ENCODE peak calls at places on chromosomes 16 and 17, in nine cellular contexts. K is Calu3; A is HT1080; C is HTR-8/SVneo; J is stimulated activated CD8-positive, alpha-beta memory T cell treated with anti-CD3 and anti-CD28 coated beads, Interleukin-4, amount 100 ng/mL, for 1 hour; Y is NCI-H2081; D is fibroblast of the aortic adventitia; N is stimulated activated CD4-positive, alpha-beta T cell treated with anti-CD3 and anti-CD28 coated beads, Interleukin-1b, Interleukin-23, amount 100 ng/mL, for 24 hours; O is psoas muscle. U is an unnamed sample.

GRCh38 chr17:4208228-4208627 is 55.6 kb downstream of the ANKFY1 start:
- DNase-seq in K (no peak), A (no peak), C (no peak), J (no peak), Y (no peak), D (peak; percentile 77), N (no peak), O (no peak), U (no peak)

GRCh38 chr17:10757067-10757466 is 27.2 kb upstream of the TMEM220 start:
- DNase-seq in K (no peak), A (no peak), C (no peak), J (no peak), Y (no peak), D (no peak), N (no peak), O (no peak), U (no peak)

GRCh38 chr17:37770631-37771518 is 26.0 kb upstream of the HNF1B start:
- DNase-seq in K (peak; percentile 98), A (peak; percentile 50), C (peak; percentile 78), J (no peak), Y (peak; percentile 63), D (peak; percentile 68), N (no peak), O (no peak), U (no peak)

GRCh38 chr16:89701425-89702406 is at the start of gene SPATA2L:
- DNase-seq in K (peak; percentile 99), A (peak; percentile 83), C (peak; percentile 92), J (peak; percentile 89), Y (peak; percentile 91), D (peak; percentile 59), N (peak; percentile 95), O (peak; percentile 84), U (no peak)

GRCh38 chr17:6800422-6801027 is 24.5 kb downstream of the FBXO39 start:
- DNase-seq in K (no peak), A (no peak), C (no peak), J (no peak), Y (no peak), D (no peak), N (no peak), O (no peak), U (no peak)

GRCh38 chr17:9239821-9240658 is 218.7 kb downstream of the NTN1 start:
- DNase-seq in K (peak; percentile 39), A (no peak), C (no peak), J (peak; percentile 28), Y (no peak), D (peak; percentile 53), N (peak; percentile 23), O (peak; percentile 82), U (peak; percentile 40)

GRCh38 chr16:28204211-28204610 is 7.6 kb downstream of the XPO6 start:
- DNase-seq in K (no peak), A (no peak), C (no peak), J (no peak), Y (no peak), D (no peak), N (no peak), O (no peak), U (no peak)

GRCh38 chr17:37098910-37099664 is 150.3 kb downstream of the AATF start:
- DNase-seq in K (no peak), A (peak; percentile 20), C (no peak), J (no peak), Y (no peak), D (no peak), N (no peak), O (no peak), U (no peak)

GRCh38 chr17:10033449-10033848 is 128.4 kb upstream of the RCVRN start:
- DNase-seq in K (no peak), A (no peak), C (no peak), J (no peak), Y (no peak), D (no peak), N (no peak), O (no peak), U (no peak)

GRCh38 chr16:47888142-47888541 is 267.7 kb downstream of the ABCC12 start:
- DNase-seq in K (peak; percentile 32), A (peak; percentile 68), C (peak; percentile 48), J (no peak), Y (no peak), D (peak; percentile 15), N (no peak), O (no peak), U (no peak)

GRCh38 chr16:56898847-56899246 is 33.1 kb upstream of the HERPUD1 start:
- DNase-seq in K (no peak), A (no peak), C (no peak), J (no peak), Y (no peak), D (no peak), N (no peak), O (no peak), U (no peak)

GRCh38 chr16:4298761-4299522 is 16.9 kb upstream of the GLIS2 start:
- DNase-seq in K (peak; percentile 97), A (peak; percentile 96), C (peak; percentile 95), J (no peak), Y (no peak), D (peak; percentile 94), N (no peak), O (peak; percentile 78), U (no peak)

GRCh38 chr16:70253291-70254094 is 1.8 kb upstream of the EXOSC6 start:
- DNase-seq in K (peak; percentile 60), A (no peak), C (peak; percentile 43), J (no peak), Y (no peak), D (peak; percentile 41), N (no peak), O (no peak), U (no peak)

GRCh38 chr17:56912105-56912999 is 1.5 kb downstream of the TRIM25 start:
- DNase-seq in K (no peak), A (no peak), C (no peak), J (no peak), Y (no peak), D (peak; percentile 59), N (no peak), O (peak; percentile 75), U (no peak)

GRCh38 chr16:10405386-10405939 is 19.6 kb downstream of the ATF7IP2 start:
- DNase-seq in K (no peak), A (peak; percentile 59), C (no peak), J (no peak), Y (no peak), D (peak; percentile 7), N (no peak), O (no peak), U (no peak)

GRCh38 chr17:76104896-76105231 is 1.3 kb upstream of the EXOC7 start:
- DNase-seq in K (no peak), A (no peak), C (no peak), J (no peak), Y (no peak), D (no peak), N (no peak), O (no peak), U (no peak)

GRCh38 chr17:56174421-56174820 is 21.1 kb downstream of the ANKFN1 start:
- DNase-seq in K (no peak), A (no peak), C (no peak), J (no peak), Y (no peak), D (no peak), N (no peak), O (no peak), U (no peak)

GRCh38 chr17:70520447-70520846 is 351.1 kb downstream of the KCNJ2 start:
- DNase-seq in K (no peak), A (no peak), C (no peak), J (no peak), Y (peak; percentile 36), D (no peak), N (no peak), O (no peak), U (no peak)

GRCh38 chr17:39687101-39687545 is 734 bp downstream of the PGAP3 start:
- DNase-seq in K (peak; percentile 99), A (no peak), C (no peak), J (no peak), Y (no peak), D (no peak), N (no peak), O (no peak), U (no peak)

GRCh38 chr16:82658796-82659195 is 32.0 kb downstream of the CDH13 start:
- DNase-seq in K (no peak), A (no peak), C (no peak), J (no peak), Y (no peak), D (no peak), N (no peak), O (no peak), U (no peak)

GRCh38 chr17:72305964-72306551 is 185.2 kb downstream of the SOX9 start:
- DNase-seq in K (no peak), A (no peak), C (no peak), J (no peak), Y (no peak), D (peak; percentile 29), N (no peak), O (peak; percentile 59), U (no peak)

GRCh38 chr17:27542841-27543463 is 86.7 kb downstream of the KSR1 start:
- DNase-seq in K (no peak), A (no peak), C (no peak), J (no peak), Y (no peak), D (no peak), N (no peak), O (no peak), U (no peak)

GRCh38 chr17:44916781-44917241 is 1.5 kb upstream of the GFAP start:
- DNase-seq in K (peak; percentile 75), A (peak; percentile 86), C (peak; percentile 73), J (no peak), Y (peak; percentile 22), D (peak; percentile 71), N (no peak), O (peak; percentile 40), U (peak; percentile 19)

GRCh38 chr17:72683506-72684404 is 408.7 kb downstream of the SLC39A11 start:
- DNase-seq in K (peak; percentile 85), A (peak; percentile 91), C (peak; percentile 96), J (no peak), Y (no peak), D (peak; percentile 95), N (no peak), O (peak; percentile 17), U (no peak)

GRCh38 chr16:75062135-75062943 is 54.2 kb downstream of the LDHD start:
- DNase-seq in K (no peak), A (no peak), C (no peak), J (no peak), Y (no peak), D (peak; percentile 49), N (no peak), O (peak; percentile 35), U (no peak)

GRCh38 chr16:84502581-84502980 is 1.9 kb downstream of the MEAK7 start:
- DNase-seq in K (no peak), A (no peak), C (no peak), J (no peak), Y (no peak), D (peak; percentile 18), N (no peak), O (no peak), U (no peak)

GRCh38 chr17:60439501-60439900 is 17.2 kb downstream of the CHCT1 start:
- DNase-seq in K (no peak), A (peak; percentile 10), C (no peak), J (no peak), Y (no peak), D (peak; percentile 73), N (no peak), O (no peak), U (no peak)

GRCh38 chr16:89574681-89575246 is 794 bp upstream of the CPNE7 start:
- DNase-seq in K (peak; percentile 91), A (peak; percentile 62), C (peak; percentile 78), J (no peak), Y (peak; percentile 23), D (peak; percentile 65), N (no peak), O (peak; percentile 58), U (no peak)

GRCh38 chr17:36978810-36979584 is 30.2 kb downstream of the AATF start:
- DNase-seq in K (no peak), A (no peak), C (peak; percentile 25), J (no peak), Y (no peak), D (no peak), N (no peak), O (no peak), U (no peak)

GRCh38 chr17:13114601-13115024 is 96.8 kb upstream of the ELAC2 start:
- DNase-seq in K (no peak), A (peak; percentile 48), C (peak; percentile 66), J (no peak), Y (peak; percentile 31), D (peak; percentile 51), N (no peak), O (no peak), U (no peak)

GRCh38 chr16:3088450-3088849 is 10.6 kb downstream of the ZSCAN10 start:
- DNase-seq in K (no peak), A (no peak), C (no peak), J (no peak), Y (no peak), D (no peak), N (no peak), O (no peak), U (no peak)